ENCODE peak calls at places on chromosomes 11 and 22, in eight cellular contexts. N is activated naive CD4-positive, alpha-beta T cell; Q is fibroblast of the aortic adventitia; T is AG04449; Y is WTC11; S is stimulated activated CD4-positive, alpha-beta T cell treated with anti-CD3 and anti-CD28 coated beads, Interleukin-4, amount 100 ng/mL, for 4 hours; K is CD4-positive, alpha-beta T cell; C is left cardiac atrium. X is an unnamed sample.

GRCh38 chr22:24170189-24170588 is 11.1 kb upstream of the SUSD2 start:
- DNase-seq in N (no peak), Q (no peak), T (no peak), Y (no peak), S (no peak), K (no peak), C (no peak), X (no peak)

GRCh38 chr11:61160487-61161189 is 588 bp downstream of the VPS37C start:
- DNase-seq in N (no peak), Q (peak), T (no peak), Y (no peak), S (no peak), K (no peak), C (no peak), X (no peak)

GRCh38 chr11:72091292-72091691 is 10.6 kb downstream of the LRRC51 start:
- DNase-seq in N (peak), Q (peak), T (no peak), Y (peak), S (peak), K (peak), C (peak), X (peak)

GRCh38 chr11:103862827-103863213 is 173.6 kb upstream of the DDI1 start:
- DNase-seq in N (no peak), Q (no peak), T (no peak), Y (peak), S (no peak), K (no peak), C (no peak), X (no peak)

GRCh38 chr22:35733742-35734516 is 16.3 kb downstream of the APOL5 start:
- DNase-seq in N (no peak), Q (peak), T (no peak), Y (no peak), S (no peak), K (no peak), C (no peak), X (peak)

GRCh38 chr11:44301856-44302231 is 8.1 kb downstream of the ALX4 start:
- DNase-seq in N (no peak), Q (no peak), T (no peak), Y (no peak), S (no peak), K (no peak), C (no peak), X (no peak)

GRCh38 chr11:76284161-76284560 is 77.9 kb upstream of the WNT11 start:
- DNase-seq in N (no peak), Q (no peak), T (no peak), Y (peak), S (no peak), K (no peak), C (no peak), X (no peak)

GRCh38 chr22:37521236-37521739 is 2.1 kb upstream of the CARD10 start:
- DNase-seq in N (no peak), Q (no peak), T (no peak), Y (no peak), S (no peak), K (no peak), C (peak), X (peak)

GRCh38 chr11:34641456-34641855 is 20.6 kb downstream of the EHF start:
- DNase-seq in N (no peak), Q (no peak), T (no peak), Y (no peak), S (no peak), K (no peak), C (no peak), X (no peak)

GRCh38 chr22:42979606-42980005 is 35.3 kb downstream of the PACSIN2 start:
- DNase-seq in N (no peak), Q (no peak), T (no peak), Y (no peak), S (no peak), K (no peak), C (no peak), X (no peak)